ENCODE peak calls at places on chromosomes 7 and 10, in six cellular contexts. G, O, Z, Y, W and L are unnamed samples. For H3K9me3, the result is how much of the 10 kb centered on the place peaks cover.

GRCh38 chr7:140923358-140924006 is 1.2 kb downstream of the BRAF start:
- DNase-seq in G (peak), O (no peak), Z (no peak), Y (peak), W (no peak), L (peak)

GRCh38 chr7:145633513-145633912 is 483.1 kb upstream of the CNTNAP2 start:
- DNase-seq in G (no peak), O (no peak), Z (no peak), Y (peak), W (no peak), L (no peak)

GRCh38 chr10:124296121-124296812 is 122.5 kb downstream of the OAT start:
- DNase-seq in G (no peak), O (no peak), Z (no peak), Y (peak), W (no peak), L (no peak)

GRCh38 chr10:86162696-86163400 is 203.7 kb downstream of the GRID1 start:
- DNase-seq in G (no peak), O (no peak), Z (no peak), Y (no peak), W (no peak), L (no peak)

GRCh38 chr10:48363617-48364355 is 57.3 kb downstream of the MAPK8 start:
- DNase-seq in G (peak), O (peak), Z (no peak), Y (peak), W (peak), L (peak)

GRCh38 chr7:47338031-47338430 is 243.9 kb downstream of the TNS3 start:
- DNase-seq in G (no peak), O (no peak), Z (no peak), Y (no peak), W (no peak), L (peak)

GRCh38 chr10:132443605-132443997 is 46.6 kb downstream of the PWWP2B start:
- DNase-seq in G (no peak), O (no peak), Z (no peak), Y (peak), W (no peak), L (no peak)

GRCh38 chr10:104037261-104037951 is 48.3 kb downstream of the COL17A1 start:
- DNase-seq in G (no peak), O (no peak), Z (no peak), Y (no peak), W (no peak), L (no peak)

GRCh38 chr10:127873901-127874470 is 18.8 kb downstream of the CLRN3 start:
- DNase-seq in G (no peak), O (no peak), Z (no peak), Y (no peak), W (no peak), L (no peak)

GRCh38 chr10:102291221-102291905 is 46.0 kb downstream of the GBF1 start:
- DNase-seq in G (peak), O (no peak), Z (no peak), Y (no peak), W (no peak), L (peak)

GRCh38 chr7:155682484-155682883 is 38.0 kb downstream of the RBM33 start:
- DNase-seq in G (no peak), O (no peak), Z (no peak), Y (no peak), W (no peak), L (no peak)

GRCh38 chr10:58531084-58531695 is 18.5 kb downstream of the BICC1 start:
- DNase-seq in G (peak), O (peak), Z (no peak), Y (peak), W (no peak), L (peak)

GRCh38 chr7:108459922-108460551 is 3.8 kb upstream of the NRCAM start:
- DNase-seq in G (no peak), O (no peak), Z (no peak), Y (peak), W (no peak), L (peak)

GRCh38 chr7:65448824-65449504 is 75.3 kb downstream of the ZNF92 start:
- DNase-seq in G (no peak), O (no peak), Z (no peak), Y (peak), W (peak), L (no peak)

GRCh38 chr7:86916277-86916825 is 143.1 kb downstream of the ELAPOR2 start:
- DNase-seq in G (no peak), O (no peak), Z (no peak), Y (no peak), W (no peak), L (no peak)

GRCh38 chr10:14705548-14706234 is 69.0 kb downstream of the FAM107B start:
- DNase-seq in G (no peak), O (no peak), Z (no peak), Y (no peak), W (no peak), L (peak)

GRCh38 chr7:39592586-39592985 is 26.4 kb downstream of the YAE1 start:
- DNase-seq in G (no peak), O (no peak), Z (no peak), Y (peak), W (no peak), L (peak)

GRCh38 chr7:41640487-41640886 is 62.4 kb downstream of the INHBA start:
- DNase-seq in G (no peak), O (no peak), Z (no peak), Y (no peak), W (no peak), L (no peak)

GRCh38 chr10:14056545-14057332 is 274.0 kb downstream of the FRMD4A start:
- DNase-seq in G (no peak), O (no peak), Z (no peak), Y (peak), W (no peak), L (no peak)

GRCh38 chr10:48309711-48310226 is 3.3 kb downstream of the MAPK8 start:
- DNase-seq in G (no peak), O (no peak), Z (no peak), Y (peak), W (peak), L (no peak)

GRCh38 chr10:24255907-24256306 is 47.0 kb downstream of the KIAA1217 start:
- DNase-seq in G (peak), O (no peak), Z (no peak), Y (no peak), W (peak), L (no peak)

GRCh38 chr10:71243756-71244637 is 31.6 kb downstream of the UNC5B start:
- DNase-seq in G (no peak), O (no peak), Z (no peak), Y (peak), W (peak), L (no peak)

GRCh38 chr7:99340659-99341058 is 15.0 kb downstream of the ARPC1A start:
- DNase-seq in G (no peak), O (no peak), Z (no peak), Y (no peak), W (no peak), L (no peak)

GRCh38 chr10:33772370-33773331 is 438.2 kb upstream of the NRP1 start:
- DNase-seq in G (peak), O (no peak), Z (no peak), Y (no peak), W (no peak), L (peak)

GRCh38 chr10:102254426-102254825 is 9.1 kb downstream of the GBF1 start:
- DNase-seq in G (no peak), O (no peak), Z (no peak), Y (no peak), W (no peak), L (no peak)

GRCh38 chr10:17307149-17307548 is 79.1 kb downstream of the VIM start:
- DNase-seq in G (no peak), O (no peak), Z (no peak), Y (no peak), W (no peak), L (no peak)

GRCh38 chr10:93211989-93212388 is 138.3 kb downstream of the CYP26A1 start:
- DNase-seq in G (no peak), O (no peak), Z (no peak), Y (no peak), W (no peak), L (no peak)

GRCh38 chr10:63766766-63767505 is 245.7 kb downstream of the REEP3 start:
- DNase-seq in G (no peak), O (no peak), Z (no peak), Y (peak), W (no peak), L (peak)

GRCh38 chr10:99827906-99828305 is 45.5 kb downstream of the ABCC2 start:
- DNase-seq in G (no peak), O (no peak), Z (no peak), Y (peak), W (no peak), L (peak)

GRCh38 chr10:209357-209756 is 74.1 kb downstream of the ZMYND11 start:
- DNase-seq in G (no peak), O (no peak), Z (no peak), Y (peak), W (no peak), L (peak)

GRCh38 chr10:91682912-91683311 is 50.0 kb upstream of the PPP1R3C start:
- DNase-seq in G (no peak), O (no peak), Z (no peak), Y (no peak), W (no peak), L (no peak)

GRCh38 chr10:33271969-33272583 is 62.4 kb downstream of the NRP1 start:
- DNase-seq in G (no peak), O (no peak), Z (no peak), Y (no peak), W (no peak), L (no peak)

GRCh38 chr10:121070671-121071070 is 219.5 kb downstream of the WDR11 start:
- DNase-seq in G (no peak), O (no peak), Z (no peak), Y (no peak), W (no peak), L (no peak)

GRCh38 chr7:128084896-128085608 is 53.8 kb upstream of the LRRC4 start:
- DNase-seq in G (peak), O (no peak), Z (no peak), Y (peak), W (no peak), L (peak)

GRCh38 chr7:431041-431440 is 88.6 kb downstream of the PDGFA start:
- DNase-seq in G (no peak), O (no peak), Z (no peak), Y (no peak), W (no peak), L (no peak)

GRCh38 chr10:21315321-21316220 is 209.9 kb downstream of the SKIDA1 start:
- DNase-seq in G (peak), O (peak), Z (peak), Y (peak), W (peak), L (peak)

GRCh38 chr7:151061241-151062110 is 2.1 kb downstream of the SLC4A2 start:
- DNase-seq in G (no peak), O (no peak), Z (no peak), Y (no peak), W (no peak), L (peak)
- H3K27ac ChIP-seq in G (no peak), O (peak), Z (peak), Y (peak), W (no peak), L (peak)

GRCh38 chr7:133051066-133051465 is 30.8 kb downstream of the CHCHD3 start:
- DNase-seq in G (peak), O (no peak), Z (no peak), Y (peak), W (no peak), L (peak)
- TF ChIP-seq CTCF in G (no peak), O (no peak), Z (no peak), Y (peak), W (peak), L (peak)

GRCh38 chr7:93314449-93314848 is 82.3 kb downstream of the VPS50 start:
- DNase-seq in G (no peak), O (no peak), Z (no peak), Y (no peak), W (no peak), L (no peak)
- H3K9me3 ChIP-seq in G (under half), O (under half), Z (under half), Y (under half), W (under half), L (under half)

GRCh38 chr7:78018541-78019456 is 220.2 kb downstream of the PHTF2 start:
- DNase-seq in G (peak), O (no peak), Z (peak), Y (peak), W (no peak), L (no peak)

GRCh38 chr7:78020131-78020873 is 221.7 kb downstream of the PHTF2 start:
- DNase-seq in G (peak), O (peak), Z (peak), Y (peak), W (peak), L (peak)

GRCh38 chr7:78022165-78022564 is 223.6 kb downstream of the PHTF2 start:
- DNase-seq in G (no peak), O (no peak), Z (no peak), Y (no peak), W (no peak), L (no peak)

GRCh38 chr7:78019457-78020130 is 221.0 kb downstream of the PHTF2 start:
- DNase-seq in G (peak), O (peak), Z (peak), Y (peak), W (no peak), L (peak)

GRCh38 chr7:78020874-78021249 is 222.3 kb downstream of the PHTF2 start:
- DNase-seq in G (no peak), O (no peak), Z (no peak), Y (no peak), W (no peak), L (no peak)
- H3K27ac ChIP-seq in G (no peak), O (peak), Z (peak), Y (no peak), W (no peak), L (no peak)

DNA sequence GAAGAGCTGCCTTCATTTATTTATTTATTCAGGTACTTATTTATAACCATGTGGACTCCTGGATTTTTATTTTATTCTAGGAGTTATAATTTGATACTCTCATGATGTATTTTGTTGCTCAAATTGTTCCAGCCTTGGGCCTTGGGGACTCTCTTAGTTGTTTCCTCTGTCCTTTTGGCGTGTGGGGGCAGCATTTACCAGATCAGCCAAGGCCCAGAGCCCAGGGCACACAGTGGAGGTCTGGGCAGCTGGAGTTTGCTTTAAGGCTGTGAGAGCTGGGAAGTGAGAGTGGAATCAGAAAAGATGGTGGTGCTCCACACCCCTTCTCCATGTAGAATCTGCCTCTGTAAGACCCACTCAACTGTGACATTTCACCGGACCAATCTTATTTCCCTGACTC is 398.9 kb downstream of the RPS24 start:
- DNase-seq in G (no peak), O (no peak), Z (peak), Y (peak), W (no peak), L (peak)
- TF ChIP-seq CTCF in G (no peak), O (no peak), Z (peak), Y (no peak), W (no peak), L (peak)

DNA sequence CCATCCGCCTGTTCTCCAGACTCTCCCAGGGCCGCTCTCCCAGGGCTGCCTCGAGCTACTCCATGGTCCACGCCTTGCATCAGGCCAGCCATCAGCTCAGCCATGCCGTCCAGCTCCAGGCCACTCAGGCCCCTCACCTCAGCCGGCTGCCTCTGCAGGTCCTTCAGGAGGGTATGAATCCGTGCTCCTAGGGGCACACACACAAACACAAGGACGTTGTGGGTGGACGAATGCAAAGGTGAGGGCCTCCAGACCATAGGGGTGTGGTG is 449.4 kb downstream of the PTPRN2 start:
- DNase-seq in G (no peak), O (no peak), Z (no peak), Y (no peak), W (no peak), L (no peak)
- H3K9me3 ChIP-seq in G (under half), O (under half), Z (under half), Y (under half), W (under half), L (under half)

GRCh38 chr10:3807221-3807927 is 22.4 kb upstream of the KLF6 start:
- DNase-seq in G (no peak), O (no peak), Z (no peak), Y (no peak), W (no peak), L (no peak)

GRCh38 chr10:3805791-3806381 is 20.9 kb upstream of the KLF6 start:
- DNase-seq in G (peak), O (no peak), Z (no peak), Y (peak), W (no peak), L (no peak)

GRCh38 chr10:3808689-3809199 is 23.7 kb upstream of the KLF6 start:
- DNase-seq in G (no peak), O (no peak), Z (no peak), Y (no peak), W (no peak), L (no peak)

GRCh38 chr10:3806603-3807002 is 21.6 kb upstream of the KLF6 start:
- DNase-seq in G (no peak), O (peak), Z (no peak), Y (peak), W (no peak), L (peak)

DNA sequence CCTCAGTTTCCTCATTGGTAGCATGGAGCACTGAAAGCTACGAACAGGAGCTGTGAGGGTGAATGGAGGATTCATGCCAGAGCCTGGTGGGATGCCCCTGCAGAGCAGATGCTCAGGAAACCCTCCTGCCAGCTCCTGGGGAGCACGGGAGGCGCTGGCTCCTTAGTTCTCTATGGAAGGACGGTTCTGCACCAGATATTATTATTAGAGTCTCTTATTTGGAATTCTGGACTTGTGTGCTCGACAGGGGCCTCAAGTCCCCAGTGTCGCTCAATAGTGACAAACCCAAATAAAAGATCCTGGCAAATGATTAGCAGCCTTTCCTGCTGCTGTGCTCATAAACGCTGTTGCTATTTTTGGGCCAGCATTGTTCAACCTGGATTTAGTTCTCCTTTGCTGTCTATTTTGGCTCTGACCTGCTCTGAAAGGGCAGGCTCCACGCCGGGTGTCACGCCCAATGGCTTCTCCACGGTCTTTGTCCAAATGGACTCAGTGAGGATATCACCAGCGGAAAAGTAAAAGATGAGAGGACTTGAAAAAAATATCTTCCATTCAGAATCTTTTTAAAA is 23.0 kb upstream of the KLF6 start:
- DNase-seq in G (peak), O (no peak), Z (no peak), Y (no peak), W (no peak), L (no peak)
- H3K27ac ChIP-seq in G (peak), O (peak), Z (peak), Y (peak), W (peak), L (no peak)

DNA sequence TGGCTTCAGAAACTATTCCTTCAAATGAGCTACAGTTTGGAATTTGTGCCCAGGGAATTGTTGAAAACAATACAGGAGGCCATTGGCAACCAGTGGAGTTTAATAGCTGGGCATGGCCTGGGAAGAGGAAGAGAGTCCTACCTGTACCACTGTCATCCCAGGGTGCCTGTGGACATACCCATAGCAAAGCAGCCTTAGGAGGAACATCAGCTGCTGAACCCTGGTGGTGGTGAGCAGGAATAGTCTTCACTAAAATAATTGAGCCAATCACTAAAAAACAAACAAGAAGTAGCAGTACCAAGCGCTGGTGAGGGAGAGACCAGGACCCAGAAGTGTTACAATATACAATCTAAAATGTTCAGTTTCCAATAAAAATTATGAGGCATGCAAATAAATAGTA is 14.5 kb downstream of the IGFBP1 start:
- DNase-seq in G (no peak), O (no peak), Z (no peak), Y (no peak), W (no peak), L (no peak)
- TF ChIP-seq CTCF in G (no peak), O (no peak), Z (no peak), Y (no peak), W (no peak), L (peak)

GRCh38 chr7:69282941-69283340 is 315.3 kb upstream of the AUTS2 start:
- DNase-seq in G (no peak), O (no peak), Z (no peak), Y (no peak), W (no peak), L (peak)

GRCh38 chr7:69285856-69286255 is 312.4 kb upstream of the AUTS2 start:
- DNase-seq in G (no peak), O (no peak), Z (no peak), Y (no peak), W (no peak), L (no peak)

DNA sequence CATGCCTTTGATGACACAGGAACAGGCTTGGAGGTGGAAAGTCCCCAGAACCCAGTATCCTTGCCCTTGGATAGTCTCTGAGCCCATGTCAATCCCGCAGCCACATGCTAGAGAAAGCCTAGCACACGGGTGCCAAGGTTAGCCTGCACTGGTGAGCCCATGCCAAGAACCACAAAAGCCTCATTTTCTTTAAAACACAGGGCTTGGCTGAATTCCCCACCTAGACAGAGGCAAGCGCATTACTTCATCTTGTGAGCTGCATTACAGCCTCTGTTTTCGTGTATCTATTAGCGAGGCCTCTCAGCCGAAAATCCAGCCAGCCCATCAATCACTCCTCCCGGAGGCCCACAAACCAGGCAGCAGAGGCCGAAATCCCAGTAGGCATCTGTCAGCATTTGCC is 314.9 kb upstream of the AUTS2 start:
- DNase-seq in G (peak), O (no peak), Z (peak), Y (no peak), W (no peak), L (no peak)
- H3K9me3 ChIP-seq in G (under half), O (under half), Z (under half), Y (under half), W (under half), L (under half)